ENCODE peak calls at places on chromosome 2, in nine cellular contexts. S is psoas muscle; K is CD8-positive, alpha-beta memory T cell; E is DND-41; O is GM23248; I is RWPE2; M is ovary; R is hepatocyte; Q is heart left ventricle. T is an unnamed sample.

GRCh38 chr2:85756195-85756594 is 2.4 kb downstream of the ATOH8 start:
- DNase-seq in S (peak), K (no peak), E (no peak), O (no peak), I (no peak), M (no peak), R (no peak), Q (no peak), T (no peak)

GRCh38 chr2:37350034-37350433 is 5.6 kb downstream of the QPCT start:
- DNase-seq in S (no peak), K (no peak), E (no peak), O (no peak), I (no peak), M (peak), R (peak), Q (no peak), T (no peak)

GRCh38 chr2:134461511-134461910 is 207.6 kb downstream of the MGAT5 start:
- DNase-seq in S (no peak), K (no peak), E (no peak), O (peak), I (no peak), M (no peak), R (no peak), Q (peak), T (no peak)

GRCh38 chr2:241801611-241802420 is 7.2 kb upstream of the NEU4 start:
- DNase-seq in S (no peak), K (peak), E (no peak), O (no peak), I (no peak), M (no peak), R (peak), Q (peak), T (no peak)

GRCh38 chr2:241935314-241935713 is 65.8 kb downstream of the RTP5 start:
- DNase-seq in S (no peak), K (no peak), E (no peak), O (peak), I (no peak), M (no peak), R (no peak), Q (no peak), T (no peak)

GRCh38 chr2:23618696-23619530 is 233.9 kb downstream of the KLHL29 start:
- DNase-seq in S (no peak), K (no peak), E (no peak), O (peak), I (no peak), M (peak), R (no peak), Q (peak), T (no peak)

GRCh38 chr2:119888673-119889072 is 124.2 kb upstream of the EPB41L5 start:
- DNase-seq in S (no peak), K (no peak), E (no peak), O (peak), I (no peak), M (no peak), R (no peak), Q (no peak), T (no peak)

GRCh38 chr2:2743164-2743571 is 412.1 kb upstream of the MYT1L start:
- DNase-seq in S (peak), K (no peak), E (no peak), O (peak), I (no peak), M (peak), R (peak), Q (peak), T (no peak)

GRCh38 chr2:137348301-137348700 is 583.0 kb downstream of the THSD7B start:
- DNase-seq in S (no peak), K (no peak), E (no peak), O (peak), I (no peak), M (no peak), R (no peak), Q (no peak), T (no peak)

GRCh38 chr2:211367711-211368110 is 811.3 kb downstream of the CPS1 start:
- DNase-seq in S (no peak), K (no peak), E (no peak), O (no peak), I (no peak), M (no peak), R (no peak), Q (no peak), T (no peak)

GRCh38 chr2:145049475-145049874 is 529.6 kb upstream of the ZEB2 start:
- DNase-seq in S (no peak), K (no peak), E (no peak), O (no peak), I (no peak), M (no peak), R (no peak), Q (no peak), T (no peak)

DNA sequence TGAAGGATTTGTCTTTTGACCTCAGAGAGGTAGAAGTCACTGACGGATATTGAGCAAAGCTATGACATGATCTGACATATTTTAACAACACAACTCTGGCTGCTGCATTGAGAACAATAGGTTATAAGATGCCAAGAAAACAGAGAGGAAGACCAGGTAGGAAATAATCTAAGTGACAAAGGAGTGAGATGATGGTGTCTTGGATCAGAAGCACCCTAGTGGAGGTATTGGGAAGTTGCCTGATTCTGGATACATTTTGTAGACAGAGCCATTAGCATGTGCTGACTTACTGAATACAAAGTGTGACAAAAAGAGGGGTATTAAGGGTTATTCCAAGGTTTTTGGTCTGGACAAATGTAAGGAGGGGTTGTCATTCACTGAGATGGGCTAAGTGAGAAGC is 1438.1 kb downstream of the DPP10 start:
- DNase-seq in S (no peak), K (no peak), E (no peak), O (no peak), I (no peak), M (no peak), R (no peak), Q (no peak), T (no peak)
- H3K27ac ChIP-seq in S (no peak), K (no peak), E (no peak), O (no peak), I (no peak), M (no peak), R (no peak), Q (no peak), T (no peak)

GRCh38 chr2:128315829-128316776 is 2.6 kb downstream of the HS6ST1 start:
- DNase-seq in S (peak), K (peak), E (peak), O (peak), I (no peak), M (peak), R (peak), Q (peak), T (no peak)
- H3K4me3 ChIP-seq in S (peak), K (peak), E (peak), O (peak), I (no peak), M (peak), R (no peak), Q (no peak), T (peak)

GRCh38 chr2:42133771-42134195 is 35.4 kb upstream of the EML4 start:
- DNase-seq in S (no peak), K (no peak), E (no peak), O (no peak), I (no peak), M (no peak), R (no peak), Q (no peak), T (no peak)

GRCh38 chr2:42132066-42132965 is 36.8 kb upstream of the EML4 start:
- DNase-seq in S (no peak), K (no peak), E (no peak), O (peak), I (no peak), M (no peak), R (peak), Q (no peak), T (peak)

GRCh38 chr2:42135381-42136312 is 33.5 kb upstream of the EML4 start:
- DNase-seq in S (no peak), K (no peak), E (no peak), O (no peak), I (no peak), M (no peak), R (no peak), Q (no peak), T (no peak)

GRCh38 chr2:42129947-42130346 is 39.2 kb upstream of the EML4 start:
- DNase-seq in S (no peak), K (no peak), E (no peak), O (no peak), I (no peak), M (no peak), R (no peak), Q (no peak), T (no peak)

GRCh38 chr2:42132966-42133641 is 36.0 kb upstream of the EML4 start:
- DNase-seq in S (peak), K (peak), E (peak), O (peak), I (peak), M (peak), R (peak), Q (peak), T (peak)
- H3K27ac ChIP-seq in S (peak), K (peak), E (peak), O (peak), I (peak), M (no peak), R (peak), Q (peak), T (peak)

GRCh38 chr2:161417428-161418274 is 1.6 kb downstream of the TBR1 start:
- DNase-seq in S (no peak), K (no peak), E (no peak), O (no peak), I (no peak), M (no peak), R (no peak), Q (no peak), T (no peak)

GRCh38 chr2:161419338-161419965 is 3.4 kb downstream of the TBR1 start:
- DNase-seq in S (no peak), K (no peak), E (no peak), O (no peak), I (no peak), M (no peak), R (no peak), Q (no peak), T (no peak)

GRCh38 chr2:161418715-161419337 is 2.7 kb downstream of the TBR1 start:
- DNase-seq in S (peak), K (no peak), E (no peak), O (peak), I (no peak), M (no peak), R (peak), Q (no peak), T (no peak)

GRCh38 chr2:161416633-161417427 is 733 bp downstream of the TBR1 start:
- DNase-seq in S (peak), K (peak), E (no peak), O (peak), I (no peak), M (no peak), R (no peak), Q (no peak), T (no peak)

DNA sequence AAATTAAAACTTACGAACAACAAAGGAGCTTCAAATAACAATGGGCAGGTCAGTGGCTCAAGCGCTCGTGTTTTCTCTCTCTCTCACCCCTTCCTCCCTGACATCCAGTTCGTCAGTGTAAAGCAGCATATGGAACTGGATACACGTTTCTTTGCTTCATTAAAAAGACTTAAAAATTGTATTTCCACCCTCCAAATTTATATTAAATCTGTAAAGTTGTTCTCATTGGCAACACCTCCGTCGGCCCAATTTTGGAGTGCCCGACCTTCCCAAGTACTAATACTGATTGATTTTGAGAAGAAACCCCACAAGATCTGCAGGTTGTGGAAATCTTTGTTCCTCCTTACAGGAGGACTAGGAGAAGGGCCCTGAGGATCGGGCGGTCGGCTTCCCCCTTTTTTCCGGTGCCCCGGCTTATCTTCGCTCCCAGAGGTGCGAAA is 2.2 kb downstream of the TBR1 start:
- DNase-seq in S (no peak), K (no peak), E (no peak), O (no peak), I (no peak), M (no peak), R (no peak), Q (no peak), T (no peak)
- H3K4me3 ChIP-seq in S (peak), K (no peak), E (no peak), O (peak), I (no peak), M (no peak), R (no peak), Q (peak), T (no peak)

DNA sequence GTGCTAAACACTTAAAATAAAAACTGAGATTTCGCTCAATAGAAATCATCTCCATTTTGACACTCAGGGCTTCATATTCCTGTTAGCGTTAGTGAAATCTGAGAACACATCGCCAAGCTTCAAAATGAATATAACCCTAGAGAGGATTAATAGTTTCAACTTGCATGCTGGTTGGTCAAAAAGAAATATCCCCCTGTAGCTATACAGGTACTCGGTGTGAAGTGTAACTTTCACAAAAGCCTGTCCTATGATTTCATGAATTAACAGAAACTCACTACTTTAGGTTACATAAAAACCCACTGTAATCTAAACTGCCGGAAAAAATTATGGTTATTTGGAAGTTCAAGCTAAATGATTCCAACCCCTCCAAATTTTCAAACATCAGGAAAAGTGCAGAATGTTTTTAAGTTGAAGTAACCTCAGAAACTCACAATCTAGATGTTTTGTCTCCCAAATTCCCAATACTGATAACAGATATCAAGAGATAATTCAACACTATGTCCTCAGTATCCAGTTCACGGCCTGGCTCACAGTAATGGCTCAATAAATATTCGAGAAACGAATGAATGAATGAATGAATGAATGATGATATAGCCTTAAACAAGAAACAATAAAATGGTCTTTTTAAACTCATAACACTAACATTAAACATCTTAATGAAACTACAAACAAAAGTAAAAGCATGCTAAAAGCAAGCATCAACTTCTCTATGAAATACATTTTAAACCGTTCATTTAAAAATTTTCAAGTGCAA is 2.5 kb downstream of the TLK1 start:
- DNase-seq in S (no peak), K (no peak), E (no peak), O (no peak), I (no peak), M (no peak), R (no peak), Q (no peak), T (no peak)
- H3K27ac ChIP-seq in S (no peak), K (no peak), E (peak), O (no peak), I (no peak), M (no peak), R (no peak), Q (no peak), T (no peak)

DNA sequence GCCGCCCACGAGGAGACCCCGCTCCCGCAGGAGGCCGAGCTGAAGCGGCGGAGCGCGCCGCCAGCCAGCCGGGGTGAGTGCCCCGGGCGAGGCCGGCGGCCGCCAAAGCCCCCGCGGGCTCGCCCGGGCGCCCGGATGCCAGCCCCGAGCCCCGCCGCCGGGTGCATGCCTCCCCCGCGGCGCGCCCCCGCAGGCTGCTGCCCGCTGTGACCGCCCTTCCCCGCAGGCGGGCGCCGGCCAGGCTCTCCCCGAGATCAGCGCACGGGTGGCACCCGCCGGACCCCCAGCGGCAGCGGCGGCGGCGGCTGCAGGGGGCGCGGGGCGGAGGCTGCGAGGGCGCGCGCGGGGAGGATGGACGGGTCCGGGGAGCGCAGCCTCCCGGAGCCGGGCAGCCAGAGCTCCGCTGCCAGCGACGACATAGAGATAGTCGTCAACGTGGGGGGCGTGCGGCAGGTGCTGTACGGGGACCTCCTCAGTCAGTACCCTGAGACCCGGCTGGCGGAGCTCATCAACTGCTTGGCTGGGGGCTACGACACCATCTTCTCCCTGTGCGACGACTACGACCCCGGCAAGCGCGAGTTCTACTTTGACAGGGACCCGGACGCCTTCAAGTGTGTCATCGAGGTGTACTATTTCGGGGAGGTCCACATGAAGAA is 470 bp downstream of the KCNF1 start:
- DNase-seq in S (no peak), K (no peak), E (no peak), O (peak), I (no peak), M (no peak), R (peak), Q (no peak), T (no peak)
- H3K4me3 ChIP-seq in S (peak), K (no peak), E (no peak), O (peak), I (peak), M (no peak), R (peak), Q (no peak), T (no peak)

DNA sequence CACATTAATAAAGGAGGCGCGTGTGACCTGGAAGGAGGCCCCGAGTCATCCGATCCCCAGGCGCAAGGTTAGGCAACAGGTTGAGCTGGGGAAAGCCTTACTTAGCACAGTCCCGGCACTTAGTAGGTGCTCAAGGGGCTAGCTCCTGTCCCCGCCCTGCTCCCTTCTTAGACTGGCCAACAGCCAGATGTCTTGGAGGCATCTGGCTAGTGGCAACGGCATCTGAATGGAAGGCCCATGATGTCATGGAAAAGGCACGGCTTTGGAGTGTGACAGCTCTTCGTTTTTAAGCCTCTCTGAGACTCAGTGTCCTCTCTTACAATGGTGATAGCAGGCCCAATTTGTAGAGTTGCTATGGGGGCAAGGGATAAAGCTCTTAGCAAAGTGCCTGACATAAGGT is 258.3 kb downstream of the CYRIA start:
- DNase-seq in S (peak), K (no peak), E (no peak), O (no peak), I (no peak), M (no peak), R (no peak), Q (no peak), T (no peak)
- H3K27ac ChIP-seq in S (no peak), K (no peak), E (no peak), O (no peak), I (no peak), M (no peak), R (no peak), Q (peak), T (no peak)

DNA sequence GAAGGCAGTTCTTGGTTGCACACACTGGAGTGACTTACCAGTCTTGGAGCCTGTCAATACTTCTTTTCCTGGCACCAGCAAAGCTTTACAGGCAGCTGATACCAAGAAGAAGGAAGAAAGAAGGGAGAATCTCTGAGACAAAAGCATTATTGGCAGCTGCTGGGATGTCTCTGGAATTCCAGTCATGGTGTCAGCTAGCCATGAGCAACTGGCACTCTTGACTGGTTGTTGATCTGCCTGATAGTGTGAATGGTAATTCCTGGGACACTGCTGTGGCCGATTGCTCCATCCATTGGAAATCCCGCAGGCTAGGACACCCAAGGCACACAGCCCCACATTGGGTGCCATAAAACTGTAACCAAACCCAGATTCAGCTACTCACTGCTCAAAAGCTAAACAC is 17.8 kb upstream of the SPAG16 start:
- DNase-seq in S (no peak), K (no peak), E (no peak), O (no peak), I (no peak), M (no peak), R (no peak), Q (no peak), T (no peak)
- H3K4me3 ChIP-seq in S (no peak), K (no peak), E (no peak), O (no peak), I (no peak), M (no peak), R (no peak), Q (no peak), T (no peak)